ENCODE peak calls at places on chromosomes 11 and 22, in ten cellular contexts. One of them, this sample, is unnamed.

GRCh38 chr11:112229746-112230433 is 3.7 kb downstream of the PTS start:
- DNase-seq in mesendoderm: no peak
- DNase-seq in activated CD8-positive, alpha-beta memory T cell treated with anti-CD3 and anti-CD28 coated beads, Interleukin-2, amount 10 ng/mL, durations not matched to agents 7 days and 5 days: no peak
- DNase-seq in lower lobe of right lung: no peak
- DNase-seq in NCI-H1436: no peak
- DNase-seq in ELF-1: no peak
- DNase-seq in GF-D8: no peak
- DNase-seq in mucosa of gallbladder: no peak
- DNase-seq in ovary: no peak
- DNase-seq in naive B cell: no peak
- DNase-seq in this sample: no peak

GRCh38 chr11:117219001-117219400 is 12.9 kb downstream of the PCSK7 start:
- DNase-seq in ELF-1: no peak
- DNase-seq in mesendoderm: no peak
- DNase-seq in ovary: peak; percentile 40
- DNase-seq in NCI-H1436: no peak
- DNase-seq in lower lobe of right lung: no peak
- DNase-seq in GF-D8: no peak
- DNase-seq in activated CD8-positive, alpha-beta memory T cell treated with anti-CD3 and anti-CD28 coated beads, Interleukin-2, amount 10 ng/mL, durations not matched to agents 7 days and 5 days: no peak
- DNase-seq in naive B cell: no peak
- DNase-seq in mucosa of gallbladder: no peak
- DNase-seq in this sample: no peak

GRCh38 chr11:58592760-58593472 is 14.1 kb downstream of the ZFP91 start:
- DNase-seq in lower lobe of right lung: no peak
- DNase-seq in mesendoderm: no peak
- DNase-seq in mucosa of gallbladder: no peak
- DNase-seq in naive B cell: no peak
- DNase-seq in activated CD8-positive, alpha-beta memory T cell treated with anti-CD3 and anti-CD28 coated beads, Interleukin-2, amount 10 ng/mL, durations not matched to agents 7 days and 5 days: no peak
- DNase-seq in GF-D8: no peak
- DNase-seq in ovary: no peak
- DNase-seq in ELF-1: no peak
- DNase-seq in NCI-H1436: peak; percentile 59
- DNase-seq in this sample: no peak

GRCh38 chr11:15113381-15113780 is 1.3 kb upstream of the INSC start:
- DNase-seq in mesendoderm: no peak
- DNase-seq in GF-D8: no peak
- DNase-seq in mucosa of gallbladder: no peak
- DNase-seq in NCI-H1436: no peak
- DNase-seq in activated CD8-positive, alpha-beta memory T cell treated with anti-CD3 and anti-CD28 coated beads, Interleukin-2, amount 10 ng/mL, durations not matched to agents 7 days and 5 days: peak; percentile 57
- DNase-seq in ovary: no peak
- DNase-seq in lower lobe of right lung: no peak
- DNase-seq in naive B cell: peak; percentile 86
- DNase-seq in ELF-1: no peak
- DNase-seq in this sample: no peak

GRCh38 chr11:2535673-2536439 is 91.0 kb downstream of the KCNQ1 start:
- DNase-seq in naive B cell: no peak
- DNase-seq in mucosa of gallbladder: no peak
- DNase-seq in NCI-H1436: no peak
- DNase-seq in ELF-1: no peak
- DNase-seq in lower lobe of right lung: peak; percentile 40
- DNase-seq in activated CD8-positive, alpha-beta memory T cell treated with anti-CD3 and anti-CD28 coated beads, Interleukin-2, amount 10 ng/mL, durations not matched to agents 7 days and 5 days: no peak
- DNase-seq in mesendoderm: no peak
- DNase-seq in GF-D8: no peak
- DNase-seq in ovary: no peak
- DNase-seq in this sample: no peak

GRCh38 chr11:8309862-8310261 is 46.2 kb upstream of the LMO1 start:
- DNase-seq in lower lobe of right lung: no peak
- DNase-seq in NCI-H1436: peak; percentile 71
- DNase-seq in naive B cell: no peak
- DNase-seq in ovary: no peak
- DNase-seq in mucosa of gallbladder: no peak
- DNase-seq in ELF-1: peak; percentile 31
- DNase-seq in GF-D8: no peak
- DNase-seq in mesendoderm: no peak
- DNase-seq in activated CD8-positive, alpha-beta memory T cell treated with anti-CD3 and anti-CD28 coated beads, Interleukin-2, amount 10 ng/mL, durations not matched to agents 7 days and 5 days: no peak
- DNase-seq in this sample: no peak

GRCh38 chr11:100706179-100706578 is 19.1 kb downstream of the ARHGAP42 start:
- DNase-seq in mesendoderm: no peak
- DNase-seq in lower lobe of right lung: no peak
- DNase-seq in GF-D8: no peak
- DNase-seq in naive B cell: no peak
- DNase-seq in mucosa of gallbladder: no peak
- DNase-seq in ELF-1: no peak
- DNase-seq in NCI-H1436: no peak
- DNase-seq in activated CD8-positive, alpha-beta memory T cell treated with anti-CD3 and anti-CD28 coated beads, Interleukin-2, amount 10 ng/mL, durations not matched to agents 7 days and 5 days: no peak
- DNase-seq in ovary: no peak
- DNase-seq in this sample: no peak

GRCh38 chr22:24383061-24383460 is 44.3 kb upstream of the ADORA2A start:
- DNase-seq in naive B cell: no peak
- DNase-seq in NCI-H1436: no peak
- DNase-seq in GF-D8: no peak
- DNase-seq in mucosa of gallbladder: no peak
- DNase-seq in mesendoderm: no peak
- DNase-seq in lower lobe of right lung: no peak
- DNase-seq in ELF-1: no peak
- DNase-seq in activated CD8-positive, alpha-beta memory T cell treated with anti-CD3 and anti-CD28 coated beads, Interleukin-2, amount 10 ng/mL, durations not matched to agents 7 days and 5 days: no peak
- DNase-seq in ovary: no peak
- DNase-seq in this sample: no peak

GRCh38 chr22:48565901-48566501 is 1261.7 kb downstream of the BRD1 start:
- DNase-seq in GF-D8: no peak
- DNase-seq in mucosa of gallbladder: no peak
- DNase-seq in naive B cell: no peak
- DNase-seq in mesendoderm: no peak
- DNase-seq in lower lobe of right lung: no peak
- DNase-seq in ELF-1: no peak
- DNase-seq in ovary: no peak
- DNase-seq in activated CD8-positive, alpha-beta memory T cell treated with anti-CD3 and anti-CD28 coated beads, Interleukin-2, amount 10 ng/mL, durations not matched to agents 7 days and 5 days: no peak
- DNase-seq in NCI-H1436: no peak
- DNase-seq in this sample: no peak

GRCh38 chr11:3942160-3942955 is 86.9 kb downstream of the STIM1 start:
- DNase-seq in naive B cell: no peak
- DNase-seq in lower lobe of right lung: no peak
- DNase-seq in ovary: no peak
- DNase-seq in NCI-H1436: no peak
- DNase-seq in mucosa of gallbladder: no peak
- DNase-seq in GF-D8: no peak
- DNase-seq in mesendoderm: no peak
- DNase-seq in activated CD8-positive, alpha-beta memory T cell treated with anti-CD3 and anti-CD28 coated beads, Interleukin-2, amount 10 ng/mL, durations not matched to agents 7 days and 5 days: peak; percentile 72
- DNase-seq in ELF-1: no peak
- DNase-seq in this sample: no peak

GRCh38 chr11:120186408-120186798 is 24.4 kb upstream of the OAF start:
- DNase-seq in lower lobe of right lung: no peak
- DNase-seq in naive B cell: no peak
- DNase-seq in mucosa of gallbladder: no peak
- DNase-seq in activated CD8-positive, alpha-beta memory T cell treated with anti-CD3 and anti-CD28 coated beads, Interleukin-2, amount 10 ng/mL, durations not matched to agents 7 days and 5 days: no peak
- DNase-seq in ovary: peak; percentile 28
- DNase-seq in GF-D8: no peak
- DNase-seq in ELF-1: no peak
- DNase-seq in mesendoderm: no peak
- DNase-seq in NCI-H1436: no peak
- DNase-seq in this sample: no peak

GRCh38 chr11:131468565-131468964 is 98.2 kb downstream of the NTM start:
- DNase-seq in NCI-H1436: no peak
- DNase-seq in mesendoderm: no peak
- DNase-seq in GF-D8: no peak
- DNase-seq in activated CD8-positive, alpha-beta memory T cell treated with anti-CD3 and anti-CD28 coated beads, Interleukin-2, amount 10 ng/mL, durations not matched to agents 7 days and 5 days: no peak
- DNase-seq in naive B cell: no peak
- DNase-seq in ELF-1: no peak
- DNase-seq in lower lobe of right lung: no peak
- DNase-seq in ovary: no peak
- DNase-seq in mucosa of gallbladder: no peak
- DNase-seq in this sample: no peak

GRCh38 chr22:44344407-44344806 is 31.7 kb upstream of the SHISAL1 start:
- DNase-seq in mucosa of gallbladder: no peak
- DNase-seq in NCI-H1436: no peak
- DNase-seq in lower lobe of right lung: no peak
- DNase-seq in naive B cell: no peak
- DNase-seq in ELF-1: no peak
- DNase-seq in mesendoderm: no peak
- DNase-seq in GF-D8: no peak
- DNase-seq in ovary: no peak
- DNase-seq in activated CD8-positive, alpha-beta memory T cell treated with anti-CD3 and anti-CD28 coated beads, Interleukin-2, amount 10 ng/mL, durations not matched to agents 7 days and 5 days: no peak
- DNase-seq in this sample: no peak

GRCh38 chr22:50641696-50642607 is 14.0 kb upstream of the ARSA start:
- DNase-seq in naive B cell: no peak
- DNase-seq in ELF-1: peak; percentile 89
- DNase-seq in NCI-H1436: no peak
- DNase-seq in activated CD8-positive, alpha-beta memory T cell treated with anti-CD3 and anti-CD28 coated beads, Interleukin-2, amount 10 ng/mL, durations not matched to agents 7 days and 5 days: no peak
- DNase-seq in GF-D8: no peak
- DNase-seq in ovary: peak; percentile 45
- DNase-seq in mesendoderm: peak; percentile 58
- DNase-seq in lower lobe of right lung: peak; percentile 57
- DNase-seq in mucosa of gallbladder: no peak
- DNase-seq in this sample: no peak

GRCh38 chr11:124935548-124936514 is at the start of gene HEPACAM:
- DNase-seq in mucosa of gallbladder: no peak
- DNase-seq in mesendoderm: no peak
- DNase-seq in NCI-H1436: no peak
- DNase-seq in lower lobe of right lung: no peak
- DNase-seq in activated CD8-positive, alpha-beta memory T cell treated with anti-CD3 and anti-CD28 coated beads, Interleukin-2, amount 10 ng/mL, durations not matched to agents 7 days and 5 days: no peak
- DNase-seq in ovary: no peak
- DNase-seq in GF-D8: no peak
- DNase-seq in naive B cell: no peak
- DNase-seq in ELF-1: no peak
- DNase-seq in this sample: no peak

GRCh38 chr11:70397336-70397982 is 870 bp upstream of the CTTN start:
- DNase-seq in GF-D8: peak; percentile 68
- DNase-seq in ovary: no peak
- DNase-seq in activated CD8-positive, alpha-beta memory T cell treated with anti-CD3 and anti-CD28 coated beads, Interleukin-2, amount 10 ng/mL, durations not matched to agents 7 days and 5 days: no peak
- DNase-seq in lower lobe of right lung: no peak
- DNase-seq in mucosa of gallbladder: no peak
- DNase-seq in ELF-1: peak; percentile 68
- DNase-seq in NCI-H1436: no peak
- DNase-seq in mesendoderm: peak; percentile 74
- DNase-seq in naive B cell: peak; percentile 9
- DNase-seq in this sample: no peak

GRCh38 chr11:62880231-62880802 is 379 bp upstream of the SLC3A2 start:
- DNase-seq in NCI-H1436: no peak
- DNase-seq in ELF-1: no peak
- DNase-seq in lower lobe of right lung: peak; percentile 71
- DNase-seq in ovary: no peak
- DNase-seq in GF-D8: peak; percentile 33
- DNase-seq in mesendoderm: no peak
- DNase-seq in naive B cell: no peak
- DNase-seq in activated CD8-positive, alpha-beta memory T cell treated with anti-CD3 and anti-CD28 coated beads, Interleukin-2, amount 10 ng/mL, durations not matched to agents 7 days and 5 days: no peak
- DNase-seq in mucosa of gallbladder: peak; percentile 45
- DNase-seq in this sample: no peak

GRCh38 chr22:42800731-42801536 is 56.1 kb downstream of the ARFGAP3 start:
- DNase-seq in GF-D8: no peak
- DNase-seq in naive B cell: no peak
- DNase-seq in ELF-1: no peak
- DNase-seq in mucosa of gallbladder: no peak
- DNase-seq in lower lobe of right lung: no peak
- DNase-seq in mesendoderm: peak; percentile 83
- DNase-seq in ovary: no peak
- DNase-seq in NCI-H1436: no peak
- DNase-seq in activated CD8-positive, alpha-beta memory T cell treated with anti-CD3 and anti-CD28 coated beads, Interleukin-2, amount 10 ng/mL, durations not matched to agents 7 days and 5 days: peak; percentile 28
- DNase-seq in this sample: no peak

GRCh38 chr11:90332415-90332814 is 109.6 kb upstream of the CHORDC1 start:
- DNase-seq in ovary: no peak
- DNase-seq in lower lobe of right lung: no peak
- DNase-seq in mesendoderm: no peak
- DNase-seq in ELF-1: no peak
- DNase-seq in naive B cell: no peak
- DNase-seq in GF-D8: no peak
- DNase-seq in activated CD8-positive, alpha-beta memory T cell treated with anti-CD3 and anti-CD28 coated beads, Interleukin-2, amount 10 ng/mL, durations not matched to agents 7 days and 5 days: no peak
- DNase-seq in NCI-H1436: no peak
- DNase-seq in mucosa of gallbladder: no peak
- DNase-seq in this sample: no peak